ENCODE peak calls at places on chromosomes 6 and 20, in six cellular contexts. Q is HEK293T, R is NCI-H82, L is right cardiac atrium, Z is GM12865, E is epithelial cell of esophagus. B is an unnamed sample.

GRCh38 chr6:62283828-62284411 is 2.1 kb downstream of the KHDRBS2 start:
- DNase-seq in Q (no peak), R (peak; percentile 66), L (no peak), Z (peak; percentile 31), E (peak; percentile 51), B (peak; percentile 50)

GRCh38 chr6:125738276-125738675 is 11.2 kb upstream of the HEY2 start:
- DNase-seq in Q (no peak), R (no peak), L (no peak), Z (no peak), E (no peak), B (no peak)

GRCh38 chr20:43911066-43911465 is 3.6 kb upstream of the TOX2 start:
- DNase-seq in Q (no peak), R (no peak), L (no peak), Z (peak; percentile 43), E (peak; percentile 75), B (no peak)

GRCh38 chr6:148701393-148701774 is 45.4 kb upstream of the UST start:
- DNase-seq in Q (no peak), R (no peak), L (no peak), Z (no peak), E (no peak), B (no peak)

GRCh38 chr20:62368629-62369507 is 1.8 kb upstream of the LAMA5 start:
- DNase-seq in Q (peak; percentile 48), R (peak; percentile 67), L (peak; percentile 84), Z (no peak), E (peak; percentile 56), B (peak; percentile 95)

GRCh38 chr20:16713056-16713455 is 16.8 kb upstream of the SNRPB2 start:
- DNase-seq in Q (no peak), R (no peak), L (no peak), Z (peak; percentile 8), E (no peak), B (no peak)

GRCh38 chr6:134564705-134565104 is 246.8 kb upstream of the SGK1 start:
- DNase-seq in Q (no peak), R (no peak), L (no peak), Z (no peak), E (no peak), B (no peak)

GRCh38 chr6:118830691-118831090 is 63.3 kb upstream of the ASF1A start:
- DNase-seq in Q (no peak), R (no peak), L (no peak), Z (no peak), E (no peak), B (no peak)

GRCh38 chr20:60040471-60041162 is 82.4 kb downstream of the CDH26 start:
- DNase-seq in Q (no peak), R (no peak), L (no peak), Z (no peak), E (no peak), B (no peak)

GRCh38 chr20:20259534-20259933 is 108.4 kb upstream of the INSM1 start:
- DNase-seq in Q (no peak), R (no peak), L (no peak), Z (no peak), E (no peak), B (no peak)

GRCh38 chr6:91094341-91094740 is 507.5 kb upstream of the MAP3K7 start:
- DNase-seq in Q (no peak), R (no peak), L (no peak), Z (no peak), E (no peak), B (no peak)

GRCh38 chr6:25487012-25487411 is 165.0 kb upstream of the SCGN start:
- DNase-seq in Q (no peak), R (no peak), L (no peak), Z (no peak), E (no peak), B (no peak)

GRCh38 chr6:108581237-108581931 is 20.7 kb downstream of the FOXO3 start:
- DNase-seq in Q (no peak), R (no peak), L (no peak), Z (no peak), E (peak; percentile 86), B (no peak)

GRCh38 chr6:20313960-20314530 is 87.6 kb upstream of the E2F3 start:
- DNase-seq in Q (no peak), R (no peak), L (no peak), Z (no peak), E (peak; percentile 18), B (no peak)

GRCh38 chr6:43939281-43940070 is 169.5 kb downstream of the VEGFA start:
- DNase-seq in Q (no peak), R (no peak), L (no peak), Z (no peak), E (no peak), B (no peak)

GRCh38 chr6:137240168-137240567 is 21.0 kb upstream of the IFNGR1 start:
- DNase-seq in Q (no peak), R (no peak), L (peak; percentile 76), Z (no peak), E (peak; percentile 98), B (no peak)

GRCh38 chr6:93985953-93986352 is 566.6 kb upstream of the EPHA7 start:
- DNase-seq in Q (no peak), R (no peak), L (no peak), Z (no peak), E (no peak), B (no peak)

GRCh38 chr20:53216856-53217576 is 244.9 kb downstream of the TSHZ2 start:
- DNase-seq in Q (peak; percentile 79), R (peak; percentile 76), L (peak; percentile 85), Z (peak; percentile 72), E (peak; percentile 57), B (peak; percentile 83)

GRCh38 chr6:6656287-6656686 is 67.8 kb downstream of the LY86 start:
- DNase-seq in Q (no peak), R (no peak), L (peak; percentile 71), Z (peak; percentile 37), E (no peak), B (no peak)

GRCh38 chr6:149060300-149060984 is 257.1 kb upstream of the TAB2 start:
- DNase-seq in Q (peak; percentile 51), R (no peak), L (no peak), Z (peak; percentile 89), E (no peak), B (no peak)

GRCh38 chr6:149896491-149896890 is 1.4 kb downstream of the RAET1E start:
- DNase-seq in Q (peak; percentile 2), R (no peak), L (no peak), Z (no peak), E (peak; percentile 40), B (no peak)

GRCh38 chr6:142242269-142242668 is 59.5 kb upstream of the ADGRG6 start:
- DNase-seq in Q (no peak), R (no peak), L (no peak), Z (no peak), E (no peak), B (no peak)

GRCh38 chr6:85418059-85418458 is 31.8 kb upstream of the NT5E start:
- DNase-seq in Q (no peak), R (no peak), L (no peak), Z (no peak), E (peak; percentile 54), B (no peak)

GRCh38 chr20:31678389-31679356 is 41.0 kb downstream of the COX4I2 start:
- DNase-seq in Q (no peak), R (no peak), L (no peak), Z (no peak), E (peak; percentile 47), B (peak; percentile 54)

GRCh38 chr6:69286341-69286740 is 510.5 kb downstream of the LMBRD1 start:
- DNase-seq in Q (no peak), R (no peak), L (no peak), Z (no peak), E (no peak), B (no peak)

GRCh38 chr20:56689852-56690485 is 60.9 kb downstream of the TFAP2C start:
- DNase-seq in Q (no peak), R (no peak), L (no peak), Z (no peak), E (peak; percentile 9), B (no peak)

GRCh38 chr20:35820715-35821114 is 48.9 kb downstream of the PHF20 start:
- DNase-seq in Q (no peak), R (no peak), L (no peak), Z (no peak), E (peak; percentile 20), B (no peak)

GRCh38 chr20:56504373-56505005 is 20.1 kb upstream of the FAM209A start:
- DNase-seq in Q (peak; percentile 42), R (peak; percentile 18), L (no peak), Z (no peak), E (no peak), B (peak; percentile 34)

GRCh38 chr20:47605673-47606413 is 104.2 kb downstream of the NCOA3 start:
- DNase-seq in Q (no peak), R (no peak), L (no peak), Z (no peak), E (no peak), B (no peak)

B was measured in neural progenitor cell.